ENCODE peak calls at places on chromosomes 6 and 20, in seven cellular contexts. I is tibial artery; Z is uterus; S is colonic mucosa; M is A549; E is A673; H is CD8-positive, alpha-beta T cell. N is an unnamed sample.

GRCh38 chr6:77620290-77620882 is 32.5 kb upstream of the MEI4 start:
- DNase-seq in I (no peak), Z (no peak), S (peak), M (peak), E (peak), H (no peak), N (no peak)

GRCh38 chr6:138034229-138034628 is 73.0 kb downstream of the PERP start:
- DNase-seq in I (no peak), Z (no peak), S (no peak), M (no peak), E (no peak), H (no peak), N (no peak)

GRCh38 chr6:31582230-31582601 is at the start of gene LTB:
- DNase-seq in I (no peak), Z (no peak), S (no peak), M (no peak), E (no peak), H (peak), N (peak)

GRCh38 chr6:21500894-21501293 is 92.7 kb upstream of the SOX4 start:
- DNase-seq in I (no peak), Z (no peak), S (peak), M (no peak), E (no peak), H (no peak), N (no peak)

GRCh38 chr6:167676666-167677421 is 149.9 kb upstream of the AFDN start:
- DNase-seq in I (peak), Z (no peak), S (peak), M (no peak), E (peak), H (no peak), N (no peak)

GRCh38 chr6:135181333-135182119 is 418 bp downstream of the MYB start:
- DNase-seq in I (no peak), Z (no peak), S (peak), M (peak), E (peak), H (peak), N (peak)

GRCh38 chr6:131769385-131770141 is 38.3 kb upstream of the ENPP1 start:
- DNase-seq in I (no peak), Z (no peak), S (no peak), M (no peak), E (no peak), H (no peak), N (no peak)

GRCh38 chr20:19502169-19502568 is 255.9 kb upstream of the RIN2 start:
- DNase-seq in I (no peak), Z (no peak), S (no peak), M (no peak), E (no peak), H (no peak), N (no peak)

GRCh38 chr20:22862645-22863230 is 172.4 kb upstream of the SSTR4 start:
- DNase-seq in I (no peak), Z (no peak), S (no peak), M (peak), E (no peak), H (no peak), N (no peak)

GRCh38 chr6:167684276-167685104 is 142.2 kb upstream of the AFDN start:
- DNase-seq in I (no peak), Z (no peak), S (peak), M (no peak), E (no peak), H (no peak), N (no peak)

GRCh38 chr20:33062105-33062629 is 8.5 kb downstream of the BPIFB3 start:
- DNase-seq in I (no peak), Z (no peak), S (no peak), M (no peak), E (no peak), H (no peak), N (no peak)

GRCh38 chr6:44699851-44700250 is 312.3 kb downstream of the CDC5L start:
- DNase-seq in I (no peak), Z (no peak), S (no peak), M (no peak), E (no peak), H (no peak), N (no peak)

GRCh38 chr6:134372603-134373281 is 54.8 kb upstream of the SGK1 start:
- DNase-seq in I (peak), Z (no peak), S (peak), M (peak), E (no peak), H (no peak), N (no peak)

GRCh38 chr6:111185954-111186353 is 98.7 kb downstream of the SLC16A10 start:
- DNase-seq in I (no peak), Z (no peak), S (no peak), M (no peak), E (no peak), H (no peak), N (no peak)

GRCh38 chr20:41141153-41141815 is 3.9 kb downstream of the PLCG1 start:
- DNase-seq in I (peak), Z (no peak), S (no peak), M (no peak), E (no peak), H (no peak), N (no peak)

GRCh38 chr6:160347259-160348208 is 644 bp upstream of the SLC22A3 start:
- DNase-seq in I (no peak), Z (peak), S (peak), M (peak), E (no peak), H (no peak), N (no peak)

GRCh38 chr20:37095108-37095608 is 639 bp downstream of the RBL1 start:
- DNase-seq in I (no peak), Z (no peak), S (peak), M (peak), E (no peak), H (peak), N (peak)

GRCh38 chr6:66985816-66986215 is 1278.8 kb upstream of the EYS start:
- DNase-seq in I (no peak), Z (no peak), S (no peak), M (no peak), E (no peak), H (no peak), N (no peak)

GRCh38 chr20:3408251-3408637 is 775 bp upstream of the DNAAF9 start:
- DNase-seq in I (no peak), Z (no peak), S (no peak), M (no peak), E (no peak), H (no peak), N (no peak)

GRCh38 chr20:3405696-3406358 is 1.6 kb downstream of the DNAAF9 start:
- DNase-seq in I (no peak), Z (no peak), S (no peak), M (no peak), E (no peak), H (no peak), N (no peak)

GRCh38 chr20:3406481-3407425 is 716 bp downstream of the DNAAF9 start:
- DNase-seq in I (peak), Z (peak), S (peak), M (no peak), E (peak), H (peak), N (peak)

GRCh38 chr20:3409417-3409816 is 1.9 kb upstream of the DNAAF9 start:
- DNase-seq in I (no peak), Z (no peak), S (no peak), M (no peak), E (no peak), H (no peak), N (no peak)

DNA sequence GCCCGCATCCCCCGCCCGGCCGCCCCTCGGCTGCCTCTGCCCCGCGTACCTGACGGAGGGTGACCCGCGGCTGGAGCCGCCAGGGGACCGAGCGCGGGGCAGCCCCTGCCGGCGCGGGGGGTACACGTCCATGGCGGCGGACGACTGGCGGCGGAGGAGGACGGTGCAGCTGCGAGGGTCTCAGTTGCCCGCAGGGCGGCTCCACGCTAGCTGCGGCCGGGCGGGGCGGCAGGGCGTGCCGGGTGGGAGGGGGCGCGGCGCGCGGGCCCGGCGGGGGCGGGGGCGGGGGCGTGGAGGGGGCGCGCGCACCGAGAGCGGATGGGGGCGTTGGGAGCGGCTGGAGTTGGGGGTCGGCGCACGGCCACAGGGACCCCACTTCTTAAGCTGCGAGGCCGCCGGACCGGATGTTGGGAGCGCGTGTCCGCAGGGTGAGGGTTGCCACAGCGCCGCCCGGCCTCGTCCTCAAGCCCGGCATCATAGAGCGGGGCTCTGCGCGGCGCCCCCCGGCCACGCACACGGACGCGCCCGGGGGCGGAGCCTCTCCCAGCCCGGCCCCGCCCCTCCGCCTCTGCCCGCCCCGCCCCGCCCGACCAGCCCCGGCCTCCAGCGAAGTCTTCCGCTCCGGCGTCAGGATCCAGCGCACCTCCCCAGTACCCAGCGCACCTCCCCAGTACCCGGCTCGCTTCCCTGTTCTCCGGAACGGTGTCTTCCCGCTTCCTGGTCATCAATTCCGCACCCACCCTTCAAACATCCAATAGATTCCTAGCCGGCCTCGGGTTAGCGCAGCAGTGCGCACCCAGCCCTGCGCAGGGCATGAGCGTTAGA is at the start of gene DNAAF9:
- DNase-seq in I (peak), Z (peak), S (peak), M (peak), E (peak), H (peak), N (peak)
- TF ChIP-seq CTCF in I (no peak), Z (peak), S (no peak), M (peak), E (peak), H (no peak), N (no peak)

GRCh38 chr6:51541847-51542246 is 545.6 kb downstream of the PKHD1 start:
- DNase-seq in I (no peak), Z (no peak), S (no peak), M (no peak), E (peak), H (no peak), N (no peak)
- TF ChIP-seq CTCF in I (no peak), Z (no peak), S (no peak), M (no peak), E (peak), H (no peak), N (no peak)

DNA sequence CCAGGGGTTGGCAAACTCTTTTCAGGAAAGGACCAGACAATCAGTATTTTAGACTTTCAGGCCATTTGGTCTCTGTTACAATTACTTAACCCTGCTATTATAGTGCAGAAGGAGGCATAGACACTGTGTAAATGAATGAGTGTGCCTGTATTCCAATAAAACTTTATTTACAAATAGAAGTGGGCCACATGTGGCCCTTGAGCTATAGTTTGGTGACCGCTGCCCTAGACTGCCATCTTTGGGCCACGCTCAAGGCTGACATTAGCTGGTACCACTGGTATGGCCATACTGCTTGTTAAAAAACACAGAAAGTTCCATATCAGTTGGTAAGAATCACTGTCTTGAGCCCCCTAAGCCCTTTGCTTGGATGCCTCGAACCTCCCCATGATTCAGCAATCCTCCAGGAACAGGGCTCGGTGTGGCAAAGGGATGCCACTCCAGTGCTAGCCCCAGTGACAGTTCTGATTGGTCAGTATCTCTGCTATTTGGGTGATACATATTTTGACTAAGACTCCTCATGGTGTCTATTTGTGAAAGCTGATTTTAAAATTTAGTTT is 23.3 kb upstream of the SNRNP48 start:
- DNase-seq in I (no peak), Z (no peak), S (no peak), M (peak), E (no peak), H (no peak), N (no peak)
- TF ChIP-seq CTCF in I (no peak), Z (no peak), S (no peak), M (no peak), E (peak), H (no peak), N (no peak)

GRCh38 chr20:39676857-39677351 is 714.8 kb downstream of the DHX35 start:
- DNase-seq in I (no peak), Z (no peak), S (peak), M (peak), E (peak), H (no peak), N (no peak)
- TF ChIP-seq CTCF in I (no peak), Z (no peak), S (peak), M (peak), E (peak), H (no peak), N (no peak)

DNA sequence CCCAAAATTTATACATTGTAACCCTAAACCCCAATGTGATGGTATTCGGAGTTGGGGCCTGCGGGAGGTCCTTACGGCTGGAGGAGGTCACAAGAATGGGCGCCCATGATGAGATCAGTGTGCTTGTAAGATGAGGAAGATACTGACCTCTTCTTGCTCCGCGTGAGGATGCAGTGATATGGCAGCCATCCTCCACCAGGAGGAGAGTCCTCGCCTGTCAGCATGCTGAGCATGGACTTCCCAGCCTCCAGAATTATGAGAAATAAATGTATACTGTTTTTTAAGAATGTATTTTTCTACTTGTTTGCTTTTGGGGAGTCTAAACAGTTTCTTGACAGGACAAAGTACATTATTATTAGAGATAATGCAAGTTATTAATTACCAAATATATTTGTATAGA is 8.7 kb upstream of the SYNDIG1 start:
- DNase-seq in I (no peak), Z (no peak), S (no peak), M (no peak), E (no peak), H (no peak), N (no peak)
- TF ChIP-seq CTCF in I (no peak), Z (no peak), S (no peak), M (no peak), E (no peak), H (no peak), N (no peak)

GRCh38 chr6:10847684-10848083 is 9.3 kb upstream of the MAK start:
- DNase-seq in I (no peak), Z (no peak), S (no peak), M (no peak), E (peak), H (no peak), N (no peak)
- TF ChIP-seq CTCF in I (no peak), Z (no peak), S (no peak), M (peak), E (peak), H (peak), N (no peak)

GRCh38 chr6:157946865-157947532 is 34.7 kb upstream of the SYNJ2 start:
- DNase-seq in I (no peak), Z (no peak), S (no peak), M (peak), E (peak), H (no peak), N (no peak)
- TF ChIP-seq CTCF in I (no peak), Z (peak), S (peak), M (peak), E (peak), H (peak), N (no peak)

GRCh38 chr6:105787747-105788146 is 298.4 kb upstream of the PRDM1 start:
- DNase-seq in I (no peak), Z (no peak), S (no peak), M (no peak), E (no peak), H (no peak), N (no peak)

GRCh38 chr6:105793132-105793531 is 293.0 kb upstream of the PRDM1 start:
- DNase-seq in I (no peak), Z (no peak), S (peak), M (peak), E (no peak), H (no peak), N (no peak)

GRCh38 chr6:105791569-105792318 is 294.4 kb upstream of the PRDM1 start:
- DNase-seq in I (no peak), Z (no peak), S (no peak), M (no peak), E (no peak), H (no peak), N (no peak)

GRCh38 chr6:105789935-105790334 is 296.2 kb upstream of the PRDM1 start:
- DNase-seq in I (no peak), Z (no peak), S (no peak), M (no peak), E (no peak), H (no peak), N (no peak)

GRCh38 chr6:105790635-105791034 is 295.5 kb upstream of the PRDM1 start:
- DNase-seq in I (no peak), Z (no peak), S (no peak), M (no peak), E (no peak), H (no peak), N (no peak)
- TF ChIP-seq CTCF in I (no peak), Z (no peak), S (no peak), M (no peak), E (no peak), H (no peak), N (no peak)

GRCh38 chr20:24164360-24164759 is 175.8 kb upstream of the GGTLC1 start:
- DNase-seq in I (no peak), Z (no peak), S (no peak), M (peak), E (peak), H (peak), N (no peak)
- TF ChIP-seq CTCF in I (no peak), Z (no peak), S (no peak), M (peak), E (peak), H (peak), N (no peak)

GRCh38 chr20:49104365-49104648 is 58.2 kb downstream of the CSE1L start:
- DNase-seq in I (no peak), Z (no peak), S (no peak), M (no peak), E (no peak), H (no peak), N (no peak)
- TF ChIP-seq CTCF in I (no peak), Z (no peak), S (no peak), M (no peak), E (no peak), H (no peak), N (no peak)